ENCODE peak calls at places on chromosomes 16 and 17, in five cellular contexts. C, M, V, F and H are unnamed samples.

GRCh38 chr16:49281843-49282642 is 405 bp upstream of the CBLN1 start:
- DNase-seq in C (no peak), M (peak), V (peak), F (peak), H (peak)

GRCh38 chr17:77327566-77328463 is 187.0 kb downstream of the SEC14L1 start:
- DNase-seq in C (no peak), M (no peak), V (no peak), F (peak), H (no peak)

GRCh38 chr17:79169366-79169765 is 94.7 kb downstream of the ENGASE start:
- DNase-seq in C (no peak), M (no peak), V (no peak), F (no peak), H (no peak)

GRCh38 chr17:65366102-65366844 is 195.2 kb downstream of the AXIN2 start:
- DNase-seq in C (no peak), M (no peak), V (no peak), F (no peak), H (no peak)

GRCh38 chr17:81902023-81902652 is at the start of gene NPB:
- DNase-seq in C (no peak), M (no peak), V (peak), F (no peak), H (no peak)

GRCh38 chr17:39822051-39822450 is 42.1 kb downstream of the IKZF3 start:
- DNase-seq in C (no peak), M (no peak), V (no peak), F (no peak), H (no peak)

GRCh38 chr17:6328279-6328678 is 106.6 kb downstream of the AIPL1 start:
- DNase-seq in C (no peak), M (peak), V (no peak), F (no peak), H (no peak)

GRCh38 chr16:4750896-4751295 is 16.1 kb downstream of the ZNF500 start:
- DNase-seq in C (no peak), M (no peak), V (no peak), F (no peak), H (no peak)

GRCh38 chr17:5526821-5527598 is 40.6 kb downstream of the MIS12 start:
- DNase-seq in C (peak), M (peak), V (peak), F (peak), H (peak)

GRCh38 chr17:70202840-70203239 is 33.5 kb downstream of the KCNJ2 start:
- DNase-seq in C (no peak), M (no peak), V (no peak), F (no peak), H (no peak)

GRCh38 chr17:73493212-73493814 is 150.9 kb downstream of the SDK2 start:
- DNase-seq in C (no peak), M (no peak), V (peak), F (no peak), H (no peak)

GRCh38 chr17:4319221-4319620 is 47.3 kb downstream of the UBE2G1 start:
- DNase-seq in C (no peak), M (no peak), V (no peak), F (no peak), H (no peak)

GRCh38 chr17:12627177-12627629 is 38.5 kb upstream of the MYOCD start:
- DNase-seq in C (peak), M (peak), V (no peak), F (peak), H (no peak)

GRCh38 chr17:8122391-8122922 is 1.4 kb downstream of the HES7 start:
- DNase-seq in C (no peak), M (no peak), V (no peak), F (no peak), H (peak)

GRCh38 chr16:680625-680945 is 375 bp downstream of the STUB1 start:
- DNase-seq in C (no peak), M (no peak), V (no peak), F (no peak), H (no peak)

GRCh38 chr16:679808-680624 is at the start of gene STUB1:
- DNase-seq in C (peak), M (peak), V (peak), F (peak), H (peak)

GRCh38 chr16:682493-683395 is 1.4 kb downstream of the JMJD8 start:
- DNase-seq in C (no peak), M (no peak), V (no peak), F (no peak), H (no peak)

GRCh38 chr16:681746-682427 is 1.7 kb downstream of the STUB1 start:
- DNase-seq in C (no peak), M (no peak), V (peak), F (no peak), H (no peak)

DNA sequence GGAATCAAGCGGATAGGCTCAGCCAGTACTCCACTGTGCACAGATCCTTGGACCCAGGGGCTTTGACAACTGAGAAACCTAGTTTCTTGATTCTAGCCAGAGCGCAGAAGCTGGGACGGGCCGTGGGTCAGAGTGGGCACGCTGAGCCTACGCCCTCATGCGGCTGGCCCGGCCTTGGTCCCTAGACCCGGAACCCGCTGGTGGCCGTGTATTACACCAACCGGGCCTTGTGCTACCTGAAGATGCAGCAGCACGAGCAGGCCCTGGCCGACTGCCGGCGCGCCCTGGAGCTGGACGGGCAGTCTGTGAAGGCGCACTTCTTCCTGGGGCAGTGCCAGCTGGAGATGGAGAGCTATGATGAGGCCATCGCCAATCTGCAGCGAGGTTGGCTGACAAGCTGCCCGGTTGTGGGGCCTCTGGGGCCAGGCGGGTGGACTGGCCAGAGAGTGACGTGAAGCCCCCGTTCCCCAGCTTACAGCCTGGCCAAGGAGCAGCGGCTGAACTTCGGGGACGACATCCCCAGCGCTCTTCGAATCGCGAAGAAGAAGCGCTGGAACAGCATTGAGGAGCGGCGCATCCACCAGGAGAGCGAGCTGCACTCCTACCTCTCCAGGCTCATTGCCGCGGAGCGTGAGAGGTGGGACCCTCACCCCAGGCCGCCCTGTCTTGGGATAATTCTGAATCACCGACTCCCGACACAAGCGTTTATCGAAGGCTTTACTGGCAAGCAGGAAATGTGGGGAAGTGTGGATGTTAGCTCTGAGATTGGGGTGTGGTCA is 946 bp downstream of the STUB1 start:
- DNase-seq in C (no peak), M (no peak), V (peak), F (no peak), H (no peak)
- TF ChIP-seq CTCF in C (peak), M (no peak), V (peak), F (no peak), H (no peak)

GRCh38 chr16:67525176-67525860 is 3.3 kb upstream of the RIPOR1 start:
- DNase-seq in C (no peak), M (no peak), V (no peak), F (no peak), H (no peak)
- TF ChIP-seq CTCF in C (no peak), M (no peak), V (no peak), F (no peak), H (no peak)

GRCh38 chr16:67407788-67408452 is 8.4 kb downstream of the ZDHHC1 start:
- DNase-seq in C (no peak), M (no peak), V (no peak), F (no peak), H (no peak)
- TF ChIP-seq CTCF in C (no peak), M (no peak), V (peak), F (no peak), H (no peak)

DNA sequence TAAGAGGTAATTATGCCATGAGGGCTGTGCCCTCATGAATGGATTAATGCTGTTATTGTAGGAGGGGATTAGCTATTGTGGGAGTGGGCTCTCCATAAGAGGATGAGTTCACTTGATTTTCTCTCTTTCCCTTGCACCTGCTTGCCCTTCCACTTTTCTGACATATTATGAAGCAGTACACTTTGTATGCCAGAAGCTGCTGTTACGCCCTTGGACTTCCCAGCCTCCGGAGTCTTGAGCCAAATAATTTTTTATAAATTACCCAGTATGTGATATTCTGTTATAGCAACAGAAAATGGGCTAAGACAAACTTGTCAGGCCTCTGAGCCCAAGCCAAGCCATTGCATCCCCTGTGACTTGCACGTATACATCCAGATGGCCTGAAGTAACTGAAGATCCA is 38.4 kb downstream of the PSMD12 start:
- DNase-seq in C (no peak), M (no peak), V (no peak), F (no peak), H (no peak)
- TF ChIP-seq CTCF in C (no peak), M (no peak), V (no peak), F (no peak), H (no peak)

GRCh38 chr16:17270683-17271109 is 200.1 kb downstream of the XYLT1 start:
- DNase-seq in C (no peak), M (no peak), V (no peak), F (no peak), H (no peak)
- TF ChIP-seq CTCF in C (no peak), M (no peak), V (no peak), F (no peak), H (no peak)

GRCh38 chr17:50613007-50613406 is 21.7 kb upstream of the ABCC3 start:
- DNase-seq in C (no peak), M (no peak), V (no peak), F (no peak), H (no peak)

GRCh38 chr17:50612281-50612680 is 22.4 kb upstream of the ABCC3 start:
- DNase-seq in C (no peak), M (no peak), V (no peak), F (no peak), H (no peak)

GRCh38 chr17:50614471-50615051 is 20.1 kb upstream of the ABCC3 start:
- DNase-seq in C (no peak), M (no peak), V (no peak), F (no peak), H (no peak)

GRCh38 chr17:50611639-50612038 is 23.0 kb upstream of the ABCC3 start:
- DNase-seq in C (no peak), M (no peak), V (no peak), F (no peak), H (no peak)

GRCh38 chr17:50613596-50613995 is 21.1 kb upstream of the ABCC3 start:
- DNase-seq in C (no peak), M (no peak), V (no peak), F (no peak), H (no peak)
- TF ChIP-seq CTCF in C (peak), M (no peak), V (no peak), F (no peak), H (no peak)

DNA sequence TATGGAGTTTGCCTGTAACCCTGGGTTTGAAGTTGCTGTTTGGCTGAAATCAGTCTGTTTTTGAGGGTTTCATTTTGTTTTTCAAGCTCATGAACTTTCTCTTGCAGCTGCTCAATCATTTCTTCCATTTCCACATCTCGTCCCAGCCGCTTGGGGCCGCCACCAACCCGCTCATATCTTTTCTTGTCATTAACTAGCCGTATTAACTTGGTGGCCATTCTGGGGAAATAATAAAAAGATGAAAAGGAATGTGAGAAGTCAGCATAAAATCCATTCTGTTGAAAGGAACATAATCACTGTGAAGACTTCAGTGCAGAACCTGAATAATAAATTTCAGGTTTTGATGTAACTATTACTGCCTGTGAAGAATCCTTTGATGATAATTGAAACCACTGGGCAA is 11.5 kb downstream of the RPGRIP1L start:
- DNase-seq in C (no peak), M (no peak), V (no peak), F (no peak), H (no peak)
- TF ChIP-seq CTCF in C (no peak), M (peak), V (no peak), F (no peak), H (peak)

DNA sequence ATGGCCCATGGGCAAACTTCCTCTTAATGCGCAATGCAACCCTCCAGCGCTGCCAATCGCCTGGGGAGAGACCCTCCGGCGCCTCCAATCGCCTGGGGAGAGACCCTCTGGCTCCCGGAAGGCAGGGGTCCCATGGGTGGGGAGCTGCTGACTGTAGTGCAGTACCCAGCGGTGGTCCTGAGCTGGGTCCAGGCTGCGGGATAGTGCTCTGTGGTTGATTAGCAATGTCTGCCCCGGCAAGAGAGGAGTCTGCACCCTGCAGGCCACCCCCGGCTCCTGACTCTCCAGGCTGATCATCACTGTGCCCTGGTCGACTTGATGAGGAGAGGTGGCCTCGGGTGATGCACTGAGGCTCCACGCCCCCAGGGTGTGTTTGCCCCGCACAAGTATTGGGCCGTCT is 44.6 kb upstream of the ZNF469 start:
- DNase-seq in C (no peak), M (no peak), V (no peak), F (no peak), H (no peak)
- TF ChIP-seq CTCF in C (no peak), M (no peak), V (no peak), F (no peak), H (no peak)

DNA sequence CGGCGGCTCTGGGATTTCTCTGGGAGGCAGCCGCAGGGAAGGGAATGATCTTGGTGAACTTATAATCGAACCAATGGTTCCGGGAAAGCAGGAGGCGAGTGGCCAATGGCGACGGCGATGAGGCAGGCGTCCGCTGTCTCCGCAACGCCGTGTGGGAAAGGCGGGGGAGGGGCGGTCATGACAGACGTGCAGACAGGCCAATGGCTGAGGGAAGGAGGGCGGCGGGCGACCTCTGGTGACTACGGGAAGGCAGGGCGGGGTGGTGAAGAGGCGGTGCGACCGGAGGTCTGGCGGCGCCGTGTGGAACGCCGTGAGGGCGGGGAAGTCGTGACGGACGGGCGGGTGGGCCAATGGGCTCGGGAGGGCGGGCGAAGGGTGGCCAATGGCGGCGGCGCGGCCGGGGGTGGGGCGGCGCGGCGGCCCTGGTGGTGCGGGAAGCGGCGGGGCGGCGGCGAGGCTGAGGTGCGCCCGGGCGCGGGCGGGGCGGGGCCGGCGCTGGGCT is at the start of gene RAB40C:
- DNase-seq in C (peak), M (peak), V (peak), F (peak), H (peak)
- TF ChIP-seq CTCF in C (peak), M (no peak), V (no peak), F (no peak), H (peak)

GRCh38 chr16:55323637-55324490 is at the start of gene IRX6:
- DNase-seq in C (no peak), M (no peak), V (peak), F (no peak), H (peak)
- TF ChIP-seq CTCF in C (peak), M (no peak), V (peak), F (no peak), H (peak)